ENCODE peak calls at places on chromosome 19, in nine cellular contexts. T is stimulated activated CD4-positive, alpha-beta T cell treated with anti-CD3 and anti-CD28 coated beads, TNF-alpha, amount 100 ng/mL, for 48 hours; K is naive thymus-derived CD8-positive, alpha-beta T cell; F is aorta; B is fibroblast of the aortic adventitia; D is fibroblast of the conjunctiva; S is sciatic nerve; O is activated naive CD4-positive, alpha-beta T cell treated with anti-CD3 and anti-CD28 coated beads for 36 hours; I is stimulated activated naive CD8-positive, alpha-beta T cell treated with anti-CD3 and anti-CD28 coated beads, Interleukin-15, amount 100 ng/mL, for 72 hours. J is an unnamed sample.

GRCh38 chr19:41408256-41408655 is 10.6 kb downstream of the BCKDHA start:
- DNase-seq in S (no peak), F (no peak), D (no peak), T (no peak), B (no peak), K (no peak), O (no peak), I (no peak), J (no peak)

GRCh38 chr19:10228925-10229324 is 2.2 kb downstream of the S1PR2 start:
- DNase-seq in O (peak), B (peak), I (no peak), D (no peak), K (no peak), S (no peak), T (no peak), F (no peak), J (no peak)

GRCh38 chr19:40690699-40691420 is 409 bp upstream of the NUMBL start:
- DNase-seq in O (peak), B (peak), S (peak), K (peak), I (peak), T (peak), F (peak), D (peak), J (peak)

GRCh38 chr19:16184665-16185122 is 516 bp upstream of the FAM32A start:
- DNase-seq in I (no peak), S (no peak), D (no peak), O (no peak), K (no peak), T (no peak), F (no peak), B (no peak), J (no peak)

GRCh38 chr19:52648336-52648990 is 10.3 kb upstream of the ZNF83 start:
- DNase-seq in F (no peak), D (no peak), K (no peak), O (no peak), S (no peak), I (no peak), B (peak), T (no peak), J (no peak)

GRCh38 chr19:16850133-16850532 is 20.9 kb downstream of the SIN3B start:
- DNase-seq in O (no peak), D (no peak), F (no peak), B (peak), I (no peak), T (no peak), K (no peak), S (no peak), J (no peak)

GRCh38 chr19:42350417-42350816 is 25.0 kb downstream of the MEGF8 start:
- DNase-seq in O (no peak), F (no peak), S (no peak), D (no peak), K (no peak), T (no peak), I (no peak), B (no peak), J (no peak)

GRCh38 chr19:45323671-45324081 is 1.0 kb upstream of the CKM start:
- DNase-seq in T (no peak), K (no peak), O (no peak), B (no peak), S (no peak), D (no peak), I (no peak), F (no peak), J (no peak)

GRCh38 chr19:33621065-33621785 is 528 bp upstream of the CHST8 start:
- DNase-seq in I (no peak), O (no peak), B (no peak), K (no peak), S (no peak), T (no peak), D (no peak), F (peak), J (no peak)

GRCh38 chr19:2034729-2035589 is 16.1 kb downstream of the MKNK2 start:
- DNase-seq in K (peak), F (peak), B (peak), I (peak), S (peak), D (no peak), T (peak), O (peak), J (peak)

GRCh38 chr19:40241809-40242384 is 15.4 kb upstream of the CCNP start:
- DNase-seq in S (peak), D (no peak), O (no peak), F (no peak), T (no peak), K (no peak), I (no peak), B (peak), J (no peak)

GRCh38 chr19:17974551-17974950 is 7.6 kb downstream of the KCNN1 start:
- DNase-seq in K (no peak), D (no peak), I (no peak), O (no peak), B (no peak), F (no peak), T (no peak), S (no peak), J (no peak)

GRCh38 chr19:41325640-41325946 is 15.6 kb downstream of the CCDC97 start:
- DNase-seq in O (no peak), B (no peak), K (no peak), T (no peak), I (no peak), D (no peak), S (no peak), F (no peak), J (no peak)

GRCh38 chr19:33370783-33371182 is 2.7 kb upstream of the CEBPG start:
- DNase-seq in F (no peak), O (no peak), T (no peak), B (no peak), K (no peak), S (no peak), D (no peak), I (no peak), J (no peak)

GRCh38 chr19:3369337-3370213 is 3.2 kb downstream of the NFIC start:
- DNase-seq in T (no peak), B (no peak), S (peak), F (peak), O (peak), K (no peak), D (no peak), I (no peak), J (peak)

GRCh38 chr19:18637644-18638630 is 1.1 kb downstream of the KLHL26 start:
- DNase-seq in F (no peak), K (no peak), S (no peak), T (no peak), D (no peak), O (peak), B (no peak), I (no peak), J (no peak)

GRCh38 chr19:35902870-35903475 is 644 bp downstream of the HCST start:
- DNase-seq in F (no peak), O (no peak), B (no peak), K (no peak), S (no peak), I (no peak), D (no peak), T (no peak), J (no peak)

GRCh38 chr19:7088999-7089398 is 19.5 kb downstream of the ZNF557 start:
- DNase-seq in B (no peak), K (no peak), D (no peak), O (no peak), F (no peak), I (no peak), T (no peak), S (no peak), J (no peak)

GRCh38 chr19:56217039-56217949 is 15.2 kb downstream of the ZSCAN5C start:
- DNase-seq in D (no peak), F (no peak), K (no peak), B (peak), S (peak), I (peak), T (peak), O (peak), J (peak)

GRCh38 chr19:8311461-8312260 is 3.5 kb upstream of the CD320 start:
- DNase-seq in S (peak), K (no peak), T (no peak), B (no peak), D (no peak), I (no peak), O (peak), F (peak), J (no peak)

GRCh38 chr19:29662604-29663404 is 2.5 kb upstream of the PLEKHF1 start:
- DNase-seq in T (no peak), O (peak), S (peak), B (peak), I (no peak), D (peak), K (no peak), F (peak), J (no peak)

GRCh38 chr19:13537454-13537853 is 31.2 kb upstream of the CACNA1A start:
- DNase-seq in K (no peak), T (no peak), S (no peak), F (no peak), O (no peak), I (no peak), B (no peak), D (no peak), J (no peak)

J was measured in stimulated activated naive B cell treated with anti-CD40 and anti-IgM and Interleukin-4, amounts not matched to agents 10 μg/mL and 1 μg/mL and 100 μg/mL, for 72 hours.